ENCODE peak calls at places on chromosomes 1 and 21, in six cellular contexts. K is neuronal stem cell, E is tibial nerve, G is lung, R is PC-3, H is GM23248. P is an unnamed sample.

GRCh38 chr1:167191958-167192357 is 28.7 kb upstream of the POU2F1 start:
- DNase-seq in K (no peak), E (no peak), G (no peak), R (no peak), H (no peak), P (no peak)

GRCh38 chr1:210600421-210601195 is 271.9 kb downstream of the HHAT start:
- DNase-seq in K (no peak), E (no peak), G (no peak), R (no peak), H (peak; percentile 33), P (no peak)

GRCh38 chr21:29987762-29988161 is 48.0 kb upstream of the GRIK1 start:
- DNase-seq in K (no peak), E (no peak), G (no peak), R (no peak), H (no peak), P (no peak)

GRCh38 chr21:34698270-34699015 is 29.6 kb downstream of the CLIC6 start:
- DNase-seq in K (no peak), E (no peak), G (no peak), R (no peak), H (no peak), P (no peak)

GRCh38 chr1:206802401-206802800 is 30.1 kb upstream of the IL10 start:
- DNase-seq in K (no peak), E (no peak), G (no peak), R (no peak), H (peak; percentile 69), P (no peak)

GRCh38 chr1:235817101-235817725 is 49.5 kb downstream of the LYST start:
- DNase-seq in K (no peak), E (no peak), G (no peak), R (no peak), H (no peak), P (no peak)

GRCh38 chr1:207805841-207806421 is 54.1 kb downstream of the CD46 start:
- DNase-seq in K (no peak), E (peak; percentile 68), G (peak; percentile 76), R (peak; percentile 94), H (peak; percentile 99), P (no peak)

GRCh38 chr1:76864383-76864782 is 2.9 kb upstream of the ST6GALNAC5 start:
- DNase-seq in K (no peak), E (no peak), G (no peak), R (no peak), H (peak; percentile 34), P (no peak)

GRCh38 chr21:24514081-24514733 is 1093.1 kb downstream of the MRPL39 start:
- DNase-seq in K (no peak), E (no peak), G (no peak), R (peak; percentile 57), H (peak; percentile 0), P (no peak)

GRCh38 chr1:174005032-174005431 is 17.1 kb downstream of the RC3H1 start:
- DNase-seq in K (no peak), E (peak; percentile 22), G (no peak), R (no peak), H (peak; percentile 75), P (no peak)

GRCh38 chr1:192801451-192801850 is 7.4 kb upstream of the RGS2 start:
- DNase-seq in K (no peak), E (no peak), G (no peak), R (peak; percentile 7), H (peak; percentile 43), P (no peak)

GRCh38 chr1:26907071-26907922 is 6.5 kb downstream of the NR0B2 start:
- DNase-seq in K (no peak), E (no peak), G (peak; percentile 64), R (peak; percentile 96), H (peak; percentile 95), P (peak; percentile 86)

GRCh38 chr1:178282949-178283367 is 189.1 kb downstream of the RASAL2 start:
- DNase-seq in K (no peak), E (no peak), G (no peak), R (peak; percentile 62), H (peak; percentile 74), P (no peak)

GRCh38 chr1:24102966-24103365 is 9.0 kb downstream of the MYOM3 start:
- DNase-seq in K (no peak), E (no peak), G (peak; percentile 41), R (no peak), H (no peak), P (peak; percentile 46)

GRCh38 chr1:54937469-54937868 is 43.0 kb upstream of the TMEM61 start:
- DNase-seq in K (no peak), E (no peak), G (no peak), R (peak; percentile 48), H (peak; percentile 38), P (no peak)

GRCh38 chr1:11738783-11739182 is 2.8 kb downstream of the AGTRAP start:
- DNase-seq in K (no peak), E (no peak), G (no peak), R (no peak), H (no peak), P (no peak)

GRCh38 chr1:58466618-58467241 is 79.8 kb downstream of the OMA1 start:
- DNase-seq in K (no peak), E (no peak), G (no peak), R (no peak), H (no peak), P (no peak)

GRCh38 chr21:23951251-23951650 is 1656.0 kb downstream of the MRPL39 start:
- DNase-seq in K (no peak), E (no peak), G (no peak), R (peak; percentile 90), H (no peak), P (no peak)

GRCh38 chr1:45643978-45644377 is 20.1 kb upstream of the CCDC17 start:
- DNase-seq in K (no peak), E (no peak), G (no peak), R (peak; percentile 43), H (no peak), P (no peak)

GRCh38 chr1:170162385-170163226 is 16.8 kb downstream of the NTMT2 start:
- DNase-seq in K (peak; percentile 26), E (peak; percentile 50), G (no peak), R (peak; percentile 23), H (peak; percentile 98), P (no peak)

GRCh38 chr1:205528887-205529825 is 24.7 kb downstream of the CDK18 start:
- DNase-seq in K (peak; percentile 84), E (peak; percentile 83), G (peak; percentile 80), R (peak; percentile 92), H (peak; percentile 85), P (peak; percentile 79)

GRCh38 chr21:27590271-27590670 is 623.4 kb upstream of the ADAMTS5 start:
- DNase-seq in K (no peak), E (peak; percentile 8), G (no peak), R (peak; percentile 20), H (peak; percentile 96), P (no peak)

GRCh38 chr1:172380441-172381244 is 39.8 kb upstream of the C1orf105 start:
- DNase-seq in K (no peak), E (no peak), G (no peak), R (no peak), H (no peak), P (no peak)

GRCh38 chr1:19128965-19129514 is 81.0 kb downstream of the UBR4 start:
- DNase-seq in K (no peak), E (no peak), G (no peak), R (no peak), H (no peak), P (no peak)

GRCh38 chr1:1143636-1144035 is 27.7 kb upstream of the C1orf159 start:
- DNase-seq in K (no peak), E (no peak), G (no peak), R (no peak), H (no peak), P (no peak)

GRCh38 chr1:108049083-108049819 is 84.3 kb upstream of the VAV3 start:
- DNase-seq in K (no peak), E (peak; percentile 19), G (no peak), R (peak; percentile 67), H (peak; percentile 61), P (no peak)

GRCh38 chr1:53093778-53094532 is 31.9 kb downstream of the PODN start:
- DNase-seq in K (no peak), E (no peak), G (no peak), R (no peak), H (no peak), P (no peak)

GRCh38 chr1:64856564-64856963 is 109.8 kb downstream of the JAK1 start:
- DNase-seq in K (no peak), E (no peak), G (peak; percentile 39), R (no peak), H (no peak), P (peak; percentile 44)

GRCh38 chr1:12496154-12496961 is 121.7 kb downstream of the DHRS3 start:
- DNase-seq in K (no peak), E (no peak), G (no peak), R (no peak), H (no peak), P (no peak)

GRCh38 chr1:181149326-181150000 is 61.0 kb downstream of the IER5 start:
- DNase-seq in K (no peak), E (no peak), G (no peak), R (no peak), H (no peak), P (no peak)

GRCh38 chr1:212285685-212286436 is 651 bp downstream of the PPP2R5A start:
- DNase-seq in K (peak; percentile 47), E (peak; percentile 30), G (peak; percentile 74), R (peak; percentile 68), H (peak; percentile 83), P (peak; percentile 75)

DNA sequence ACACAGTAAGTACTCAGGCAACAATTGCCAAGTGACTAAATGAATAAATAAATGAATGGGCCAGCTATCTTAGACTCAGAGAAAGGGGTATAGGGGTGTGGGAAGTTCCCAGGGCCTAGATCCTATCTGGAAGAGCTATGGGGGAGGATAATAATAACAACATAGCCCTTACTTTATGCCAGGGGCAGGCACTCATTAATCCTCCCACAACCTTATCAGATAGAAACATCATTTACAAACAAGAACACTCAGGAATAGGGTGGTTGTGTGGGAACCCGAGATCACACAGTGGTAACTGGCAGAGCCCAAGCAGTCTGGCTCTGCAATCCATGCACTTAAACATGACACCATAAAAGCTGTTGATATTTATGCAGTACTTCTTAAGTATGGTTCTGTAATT is 128.2 kb upstream of the SPATA6 start:
- DNase-seq in K (no peak), E (no peak), G (no peak), R (no peak), H (no peak), P (no peak)
- H3K27ac ChIP-seq in K (no peak overlapping the region), E (no peak overlapping the region), G (no peak overlapping the region), R (no peak overlapping the region), H (no peak overlapping the region), P (no peak overlapping the region)

GRCh38 chr1:9909222-9910046 is 635 bp downstream of the CTNNBIP1 start:
- DNase-seq in K (no peak), E (no peak), G (no peak), R (peak; percentile 33), H (peak; percentile 31), P (peak; percentile 72)
- H3K27ac ChIP-seq in K (peak overlapping the region; percentile 64), E (peak overlapping the region; percentile 80), G (peak overlapping the region; percentile 91), R (no peak overlapping the region), H (no peak overlapping the region), P (peak overlapping the region; percentile 57)

DNA sequence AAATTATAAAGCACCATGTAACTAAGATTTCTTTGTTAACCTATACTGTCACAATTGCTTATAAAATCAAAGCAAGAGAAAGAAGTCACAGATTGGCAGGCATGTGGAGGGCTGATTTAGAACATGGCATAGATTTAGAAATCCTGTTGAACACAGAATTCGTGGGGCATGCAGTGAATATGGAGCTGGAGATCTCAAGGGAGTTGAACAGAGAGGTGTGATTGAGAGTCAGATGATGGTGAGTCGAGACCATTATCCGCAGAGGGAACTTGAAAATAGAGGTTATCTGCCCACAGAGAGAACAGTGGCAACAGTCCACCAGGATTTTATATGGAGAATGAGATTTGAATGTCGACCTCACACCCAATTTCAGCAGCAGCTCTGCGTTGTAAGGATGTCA is 27.6 kb downstream of the PBX1 start:
- DNase-seq in K (no peak), E (no peak), G (no peak), R (no peak), H (no peak), P (no peak)
- H3K27ac ChIP-seq in K (no peak overlapping the region), E (no peak overlapping the region), G (no peak overlapping the region), R (no peak overlapping the region), H (no peak overlapping the region), P (no peak overlapping the region)

GRCh38 chr21:40002978-40003377 is 135.7 kb downstream of the PCP4 start:
- DNase-seq in K (no peak), E (no peak), G (no peak), R (no peak), H (no peak), P (no peak)
- H3K27ac ChIP-seq in K (no peak overlapping the region), E (no peak overlapping the region), G (no peak overlapping the region), R (no peak overlapping the region), H (no peak overlapping the region), P (no peak overlapping the region)

P was measured in pancreas.